ENCODE peak calls at places on chromosomes 5 and 9, in four cellular contexts. H is NB4, W is suprapubic skin, C is ovary. U is an unnamed sample.

GRCh38 chr5:42250-42649 is 49.7 kb upstream of the PLEKHG4B start:
- DNase-seq in H (peak; percentile 21), W (no peak), C (no peak), U (no peak)

GRCh38 chr9:70954126-70954525 is 167.3 kb downstream of the TRPM3 start:
- DNase-seq in H (no peak), W (no peak), C (no peak), U (no peak)

GRCh38 chr5:76958976-76959767 is 6.3 kb downstream of the CRHBP start:
- DNase-seq in H (peak; percentile 39), W (no peak), C (no peak), U (peak; percentile 65)

GRCh38 chr9:99030082-99030481 is 74.8 kb upstream of the TGFBR1 start:
- DNase-seq in H (peak; percentile 62), W (no peak), C (no peak), U (no peak)

GRCh38 chr5:95781101-95781583 is 41.4 kb downstream of the GLRX start:
- DNase-seq in H (peak; percentile 82), W (peak; percentile 83), C (peak; percentile 79), U (peak; percentile 89)

GRCh38 chr9:109709881-109710280 is 70.1 kb upstream of the PALM2AKAP2 start:
- DNase-seq in H (no peak), W (no peak), C (no peak), U (no peak)

GRCh38 chr5:164972973-164973372 is 1467.6 kb downstream of the MAT2B start:
- DNase-seq in H (no peak), W (no peak), C (no peak), U (no peak)

GRCh38 chr5:111461261-111461671 is 51.1 kb downstream of the STARD4 start:
- DNase-seq in H (no peak), W (no peak), C (no peak), U (no peak)

GRCh38 chr9:115673599-115673998 is 480.0 kb upstream of the PAPPA start:
- DNase-seq in H (no peak), W (no peak), C (no peak), U (no peak)

GRCh38 chr5:81924467-81924866 is 47.4 kb upstream of the ATG10 start:
- DNase-seq in H (no peak), W (no peak), C (no peak), U (no peak)

GRCh38 chr5:82523633-82524032 is 245.5 kb upstream of the RPS23 start:
- DNase-seq in H (no peak), W (no peak), C (no peak), U (no peak)

GRCh38 chr5:151270599-151270998 is 17.6 kb downstream of the GM2A start:
- DNase-seq in H (no peak), W (no peak), C (no peak), U (no peak)

GRCh38 chr9:117094493-117094892 is 320.4 kb downstream of the ASTN2 start:
- DNase-seq in H (no peak), W (no peak), C (no peak), U (no peak)

GRCh38 chr9:105232207-105232606 is 12.2 kb upstream of the SLC44A1 start:
- DNase-seq in H (no peak), W (no peak), C (no peak), U (no peak)

GRCh38 chr9:115988701-115989100 is 164.9 kb upstream of the PAPPA start:
- DNase-seq in H (no peak), W (no peak), C (no peak), U (no peak)

GRCh38 chr9:92384373-92384772 is 20.0 kb downstream of the OGN start:
- DNase-seq in H (no peak), W (no peak), C (no peak), U (no peak)

GRCh38 chr5:31193591-31194457 is at the start of gene CDH6:
- DNase-seq in H (no peak), W (no peak), C (no peak), U (no peak)

GRCh38 chr5:144972317-144972716 is 801.6 kb downstream of the KCTD16 start:
- DNase-seq in H (no peak), W (no peak), C (no peak), U (no peak)

GRCh38 chr9:112286906-112287305 is 46.5 kb downstream of the PTBP3 start:
- DNase-seq in H (no peak), W (no peak), C (no peak), U (no peak)

GRCh38 chr5:75324791-75325190 is 12.2 kb upstream of the HMGCR start:
- DNase-seq in H (no peak), W (no peak), C (no peak), U (no peak)

GRCh38 chr5:158819840-158820620 is 279.7 kb downstream of the EBF1 start:
- DNase-seq in H (peak; percentile 12), W (no peak), C (no peak), U (no peak)

GRCh38 chr5:127442085-127442484 is 75.4 kb upstream of the PRRC1 start:
- DNase-seq in H (peak; percentile 21), W (no peak), C (no peak), U (peak; percentile 22)

GRCh38 chr9:109934499-109935214 is 154.7 kb downstream of the PALM2AKAP2 start:
- DNase-seq in H (no peak), W (no peak), C (no peak), U (no peak)

GRCh38 chr9:97938081-97938644 is at the start of gene HEMGN:
- DNase-seq in H (no peak), W (no peak), C (no peak), U (peak; percentile 94)

GRCh38 chr5:145811834-145812625 is 23.1 kb downstream of the PRELID2 start:
- DNase-seq in H (peak; percentile 45), W (no peak), C (no peak), U (peak; percentile 34)

GRCh38 chr9:93306081-93306480 is 122.1 kb downstream of the WNK2 start:
- DNase-seq in H (no peak), W (peak; percentile 50), C (no peak), U (no peak)

GRCh38 chr9:105816202-105816744 is 121.9 kb downstream of the TMEM38B start:
- DNase-seq in H (no peak), W (no peak), C (no peak), U (no peak)

GRCh38 chr5:151078490-151079262 is 2.2 kb downstream of the TNIP1 start:
- DNase-seq in H (peak; percentile 32), W (no peak), C (no peak), U (no peak)

GRCh38 chr9:76962732-76963131 is 56.7 kb upstream of the FOXB2 start:
- DNase-seq in H (no peak), W (no peak), C (no peak), U (no peak)

GRCh38 chr5:179837076-179838011 is 16.6 kb downstream of the SQSTM1 start:
- DNase-seq in H (no peak), W (no peak), C (no peak), U (no peak)
- TF ChIP-seq POLR2A in H (no peak), W (no peak), C (no peak), U (peak; percentile 4)

GRCh38 chr9:16616686-16617085 is 253.8 kb downstream of the BNC2 start:
- DNase-seq in H (no peak), W (no peak), C (no peak), U (no peak)
- TF ChIP-seq POLR2A in H (no peak), W (no peak), C (no peak), U (no peak)

GRCh38 chr5:98349990-98350365 is 423.5 kb upstream of the RGMB start:
- DNase-seq in H (no peak), W (no peak), C (no peak), U (no peak)

GRCh38 chr5:98349251-98349989 is 424.0 kb upstream of the RGMB start:
- DNase-seq in H (peak; percentile 35), W (no peak), C (no peak), U (peak; percentile 1)
- TF ChIP-seq POLR2A in H (no peak), W (no peak), C (no peak), U (no peak)

DNA sequence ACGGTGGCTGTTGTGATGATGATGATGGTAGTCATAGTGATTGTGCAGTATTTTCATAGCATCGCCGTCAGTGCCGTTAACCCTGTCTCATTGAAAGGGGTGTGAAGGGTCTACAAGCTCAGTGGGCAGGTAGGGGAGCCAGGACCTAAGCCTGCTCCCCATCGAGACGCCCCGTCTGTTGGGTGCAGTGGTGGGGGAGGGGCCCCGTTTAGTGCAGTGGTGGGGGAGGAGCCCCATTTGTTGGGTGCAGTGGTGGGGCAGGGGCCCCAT is 68.6 kb downstream of the COL5A1 start:
- DNase-seq in H (no peak), W (no peak), C (no peak), U (no peak)
- TF ChIP-seq POLR2A in H (no peak), W (no peak), C (no peak), U (no peak)

DNA sequence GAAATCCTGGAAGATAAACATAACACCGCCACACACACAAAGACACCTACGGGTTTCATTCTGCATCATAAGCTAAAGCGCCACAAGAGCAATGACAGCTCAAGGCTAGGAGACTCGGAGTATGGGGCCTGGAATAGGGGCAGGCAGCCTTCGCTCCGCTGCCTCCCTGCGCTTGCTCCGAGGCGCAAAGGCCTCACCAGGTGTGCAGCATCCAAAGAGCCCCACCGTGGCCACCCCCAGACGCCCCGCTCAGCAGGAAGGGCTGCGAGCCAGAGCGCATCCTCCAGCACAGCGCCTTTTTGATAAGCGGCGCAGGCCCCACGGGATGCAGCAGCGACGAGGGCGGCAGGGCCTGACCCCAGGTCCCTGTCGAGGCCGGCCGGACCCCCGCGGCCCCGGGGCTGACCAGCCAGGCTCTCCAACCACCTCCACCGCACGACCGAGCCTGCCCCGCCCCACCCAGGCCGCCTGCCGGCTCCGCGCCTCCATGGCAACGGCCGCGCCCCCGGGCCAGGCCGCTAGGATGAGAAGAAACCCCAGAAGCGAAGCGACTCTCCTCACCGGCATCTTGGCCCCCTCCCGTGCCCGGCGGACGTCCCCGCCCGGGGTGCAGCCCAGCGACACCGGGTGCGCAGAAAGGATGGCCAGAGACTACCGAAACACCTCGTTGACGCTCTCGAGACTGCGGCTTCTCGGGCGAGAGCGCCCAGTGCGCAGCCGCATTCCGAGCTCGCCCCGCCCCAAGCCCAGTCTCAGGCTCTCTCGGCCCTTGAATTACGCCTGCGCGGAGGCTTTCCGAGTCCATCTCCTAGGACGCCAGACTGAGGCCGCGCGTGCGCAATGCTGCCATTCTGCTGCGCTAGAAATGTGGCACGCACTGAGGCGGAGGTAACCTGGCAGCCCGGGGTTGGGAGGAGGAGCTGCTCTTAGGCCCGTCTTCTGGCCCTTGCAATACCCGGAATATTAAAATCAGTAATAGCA is at the start of gene KIF3A:
- DNase-seq in H (peak; percentile 95), W (peak; percentile 97), C (peak; percentile 94), U (peak; percentile 95)
- TF ChIP-seq POLR2A in H (peak; percentile 28), W (no peak), C (no peak), U (no peak)

DNA sequence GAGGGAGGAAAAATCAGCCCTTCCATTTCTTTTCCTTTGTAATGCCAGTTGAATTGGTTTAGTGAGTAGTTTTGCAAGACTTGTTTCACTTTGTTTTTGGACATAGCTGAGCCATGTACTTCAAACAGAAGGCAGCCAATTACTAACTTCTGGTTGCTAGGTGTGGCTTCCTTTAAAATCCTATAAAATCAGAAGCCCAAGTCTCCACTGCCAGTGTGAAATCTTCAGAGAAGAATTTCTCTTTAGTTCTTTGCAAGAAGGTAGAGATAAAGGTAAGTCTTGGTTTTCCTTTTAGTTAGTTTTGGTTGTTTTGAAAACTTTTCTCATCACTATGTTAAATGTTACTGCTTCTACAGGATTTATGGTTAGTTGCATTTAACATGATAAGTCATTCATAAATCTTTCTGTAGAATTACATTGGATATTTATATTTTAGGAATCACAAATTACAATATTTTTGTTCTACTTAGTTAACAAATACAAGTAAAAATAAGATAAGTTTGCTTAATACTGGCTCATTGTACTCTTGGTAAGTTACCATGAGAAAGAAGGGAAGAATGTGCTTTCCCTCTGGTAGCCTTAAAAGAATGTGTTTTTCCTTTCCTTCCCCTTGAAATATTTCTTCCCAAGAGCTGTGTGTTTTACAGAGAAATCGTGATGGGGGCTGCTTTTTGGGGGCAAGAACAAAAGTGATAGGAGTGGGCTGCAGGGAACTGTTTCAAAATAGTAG is at the start of gene ANXA1:
- DNase-seq in H (peak; percentile 73), W (no peak), C (no peak), U (peak; percentile 15)
- TF ChIP-seq POLR2A in H (no peak), W (peak; percentile 95), C (peak; percentile 68), U (peak; percentile 46)

GRCh38 chr9:673966-674526 is 167.5 kb upstream of the DMRT1 start:
- DNase-seq in H (no peak), W (no peak), C (no peak), U (no peak)
- TF ChIP-seq POLR2A in H (no peak), W (no peak), C (no peak), U (no peak)